ENCODE peak calls at places on chromosome 6, in four cellular contexts. G is endodermal cell, U is NCI-H774, R is Calu3. E is an unnamed sample.

GRCh38 chr6:91435630-91436029 is 848.8 kb upstream of the MAP3K7 start:
- DNase-seq in G (no peak), U (no peak), R (no peak), E (no peak)

GRCh38 chr6:105783333-105783945 is 302.7 kb upstream of the PRDM1 start:
- DNase-seq in G (no peak), U (no peak), R (no peak), E (no peak)

GRCh38 chr6:118810420-118811027 is 83.4 kb upstream of the ASF1A start:
- DNase-seq in G (no peak), U (no peak), R (no peak), E (no peak)

GRCh38 chr6:33118525-33119123 is 42.8 kb downstream of the HLA-DPB1 start:
- DNase-seq in G (no peak), U (peak; percentile 40), R (peak; percentile 41), E (peak; percentile 46)

GRCh38 chr6:150492941-150493340 is 106.7 kb upstream of the PLEKHG1 start:
- DNase-seq in G (no peak), U (no peak), R (peak; percentile 67), E (no peak)

GRCh38 chr6:135880066-135880972 is 28.8 kb downstream of the PDE7B start:
- DNase-seq in G (no peak), U (no peak), R (no peak), E (no peak)

GRCh38 chr6:118252474-118252873 is 295.6 kb upstream of the PLN start:
- DNase-seq in G (no peak), U (no peak), R (no peak), E (no peak)

GRCh38 chr6:150464966-150465365 is 96.2 kb downstream of the IYD start:
- DNase-seq in G (no peak), U (no peak), R (no peak), E (no peak)

GRCh38 chr6:151018035-151018434 is 152.5 kb downstream of the MTHFD1L start:
- DNase-seq in G (peak; percentile 10), U (no peak), R (no peak), E (peak; percentile 57)

GRCh38 chr6:16836186-16836981 is 75.1 kb upstream of the ATXN1 start:
- DNase-seq in G (no peak), U (no peak), R (no peak), E (no peak)

GRCh38 chr6:158312672-158313397 is 570 bp downstream of the TULP4 start:
- DNase-seq in G (no peak), U (no peak), R (no peak), E (no peak)

GRCh38 chr6:112282217-112282616 is 27.9 kb upstream of the LAMA4 start:
- DNase-seq in G (peak; percentile 58), U (peak; percentile 68), R (peak; percentile 30), E (no peak)

GRCh38 chr6:105510746-105511145 is 107.9 kb upstream of the PREP start:
- DNase-seq in G (no peak), U (no peak), R (no peak), E (no peak)

GRCh38 chr6:42104095-42104806 is 38.2 kb downstream of the C6orf132 start:
- DNase-seq in G (peak; percentile 94), U (no peak), R (no peak), E (no peak)

GRCh38 chr6:37566209-37566859 is 66.6 kb upstream of the CCDC167 start:
- DNase-seq in G (peak; percentile 93), U (peak; percentile 49), R (peak; percentile 81), E (no peak)

E was measured in HCT116.